ENCODE peak calls at places on chromosomes 16 and 17, in six cellular contexts. D is lower lobe of right lung; C is naive thymus-derived CD4-positive, alpha-beta T cell; I is activated CD8-positive, alpha-beta memory T cell treated with anti-CD3 and anti-CD28 coated beads, Interleukin-2, amount 50 U/mL, for 48 hours; H is T-helper 17 cell; M is brain microvascular endothelial cell. Y is an unnamed sample.

GRCh38 chr16:58025351-58026138 is at the start of gene MMP15:
- DNase-seq in D (peak; percentile 94), C (peak; percentile 27), I (peak; percentile 83), H (peak; percentile 62), M (peak; percentile 28), Y (peak; percentile 62)

GRCh38 chr16:68992521-68992920 is 112.9 kb upstream of the HAS3 start:
- DNase-seq in D (no peak), C (no peak), I (no peak), H (no peak), M (peak; percentile 50), Y (no peak)

GRCh38 chr16:89020925-89021595 is 44.1 kb upstream of the CBFA2T3 start:
- DNase-seq in D (no peak), C (no peak), I (no peak), H (no peak), M (no peak), Y (no peak)

GRCh38 chr17:75774471-75774987 is 9.5 kb upstream of the GALK1 start:
- DNase-seq in D (no peak), C (no peak), I (peak; percentile 53), H (no peak), M (no peak), Y (no peak)

GRCh38 chr17:43517615-43518386 is 28.3 kb downstream of the ETV4 start:
- DNase-seq in D (no peak), C (no peak), I (no peak), H (no peak), M (peak; percentile 76), Y (no peak)

GRCh38 chr17:65359016-65359415 is 202.4 kb downstream of the AXIN2 start:
- DNase-seq in D (no peak), C (no peak), I (no peak), H (no peak), M (peak; percentile 83), Y (no peak)

GRCh38 chr16:51648521-51648920 is 497.5 kb upstream of the SALL1 start:
- DNase-seq in D (no peak), C (no peak), I (no peak), H (no peak), M (no peak), Y (no peak)

GRCh38 chr17:65556014-65556909 is 5.2 kb downstream of the AXIN2 start:
- DNase-seq in D (peak; percentile 89), C (peak; percentile 82), I (peak; percentile 99), H (peak; percentile 76), M (peak; percentile 52), Y (peak; percentile 86)

GRCh38 chr16:30557397-30557949 is 701 bp downstream of the ZNF764 start:
- DNase-seq in D (no peak), C (no peak), I (no peak), H (no peak), M (no peak), Y (no peak)

GRCh38 chr17:30921544-30922196 is at the start of gene ADAP2:
- DNase-seq in D (peak; percentile 87), C (no peak), I (no peak), H (no peak), M (no peak), Y (no peak)

GRCh38 chr17:79845601-79845949 is 6.3 kb upstream of the CBX4 start:
- DNase-seq in D (no peak), C (no peak), I (no peak), H (no peak), M (no peak), Y (no peak)

GRCh38 chr17:76811028-76811427 is 57.2 kb upstream of the MGAT5B start:
- DNase-seq in D (no peak), C (no peak), I (no peak), H (no peak), M (no peak), Y (no peak)

GRCh38 chr17:76681222-76682137 is 29.3 kb downstream of the MXRA7 start:
- DNase-seq in D (peak; percentile 73), C (peak; percentile 50), I (peak; percentile 78), H (peak; percentile 52), M (peak; percentile 81), Y (peak; percentile 65)

GRCh38 chr17:10271004-10271620 is 72.7 kb upstream of the GAS7 start:
- DNase-seq in D (no peak), C (no peak), I (no peak), H (no peak), M (no peak), Y (no peak)

GRCh38 chr16:4689864-4690704 is 3.3 kb upstream of the NUDT16L1 start:
- DNase-seq in D (no peak), C (no peak), I (no peak), H (no peak), M (no peak), Y (no peak)

GRCh38 chr16:77943770-77944169 is 78.6 kb upstream of the CLEC3A start:
- DNase-seq in D (no peak), C (no peak), I (no peak), H (no peak), M (no peak), Y (no peak)

GRCh38 chr16:27333104-27333503 is 19.3 kb downstream of the IL4R start:
- DNase-seq in D (no peak), C (no peak), I (no peak), H (no peak), M (no peak), Y (no peak)

GRCh38 chr17:73307130-73307529 is 4.7 kb downstream of the CDC42EP4 start:
- DNase-seq in D (no peak), C (no peak), I (no peak), H (no peak), M (no peak), Y (no peak)

GRCh38 chr17:78766225-78766624 is 15.8 kb downstream of the CYTH1 start:
- DNase-seq in D (no peak), C (no peak), I (no peak), H (no peak), M (no peak), Y (no peak)

GRCh38 chr17:66441012-66441703 is 138.7 kb downstream of the PRKCA start:
- DNase-seq in D (no peak), C (no peak), I (no peak), H (no peak), M (no peak), Y (no peak)

GRCh38 chr16:75494696-75495601 is at the start of gene CHST6:
- DNase-seq in D (no peak), C (no peak), I (peak; percentile 64), H (no peak), M (peak; percentile 7), Y (peak; percentile 17)

GRCh38 chr17:81695801-81696200 is 7.4 kb upstream of the MRPL12 start:
- DNase-seq in D (no peak), C (no peak), I (no peak), H (no peak), M (no peak), Y (no peak)

GRCh38 chr17:11643851-11644250 is 45.6 kb downstream of the DNAH9 start:
- DNase-seq in D (no peak), C (no peak), I (no peak), H (no peak), M (no peak), Y (no peak)

GRCh38 chr16:82653550-82654511 is 27.1 kb downstream of the CDH13 start:
- DNase-seq in D (no peak), C (peak; percentile 11), I (peak; percentile 58), H (peak; percentile 58), M (peak; percentile 93), Y (peak; percentile 66)

GRCh38 chr16:47907109-47907508 is 248.7 kb downstream of the ABCC12 start:
- DNase-seq in D (no peak), C (no peak), I (no peak), H (no peak), M (no peak), Y (no peak)

GRCh38 chr17:37039269-37039668 is 90.5 kb downstream of the AATF start:
- DNase-seq in D (no peak), C (no peak), I (no peak), H (no peak), M (no peak), Y (no peak)

Y was measured in stimulated activated naive CD8-positive, alpha-beta T cell treated with anti-CD3 and anti-CD28 coated beads, Interleukin-15, amount 100 ng/mL, for 72 hours.